ENCODE peak calls at places on chromosomes 2 and 18, in six cellular contexts. One of them, this sample, is unnamed.

GRCh38 chr2:235414422-235414821 is 79.4 kb upstream of the AGAP1 start:
- DNase-seq in endothelial cell of umbilical vein: no peak
- DNase-seq in K562: no peak
- DNase-seq in GM12878: no peak
- DNase-seq in HepG2: no peak
- DNase-seq in A549: no peak
- DNase-seq in this sample: no peak

GRCh38 chr2:135525786-135526185 is 5.2 kb downstream of the ZRANB3 start:
- DNase-seq in endothelial cell of umbilical vein: no peak
- DNase-seq in K562: no peak
- DNase-seq in GM12878: peak
- DNase-seq in HepG2: no peak
- DNase-seq in A549: no peak
- DNase-seq in this sample: no peak

GRCh38 chr2:33317369-33318015 is 159.0 kb upstream of the RASGRP3 start:
- DNase-seq in endothelial cell of umbilical vein: no peak
- DNase-seq in K562: no peak
- DNase-seq in GM12878: no peak
- DNase-seq in HepG2: no peak
- DNase-seq in A549: no peak
- DNase-seq in this sample: no peak

GRCh38 chr18:58297198-58297597 is 253.2 kb downstream of the NEDD4L start:
- DNase-seq in endothelial cell of umbilical vein: no peak
- DNase-seq in K562: no peak
- DNase-seq in GM12878: no peak
- DNase-seq in HepG2: no peak
- DNase-seq in A549: no peak
- DNase-seq in this sample: no peak

GRCh38 chr2:200593905-200594304 is 8.1 kb downstream of the AOX1 start:
- DNase-seq in endothelial cell of umbilical vein: no peak
- DNase-seq in K562: no peak
- DNase-seq in GM12878: no peak
- DNase-seq in HepG2: no peak
- DNase-seq in A549: no peak
- DNase-seq in this sample: no peak

GRCh38 chr2:106878206-106878605 is 7.8 kb downstream of the ST6GAL2 start:
- DNase-seq in endothelial cell of umbilical vein: no peak
- DNase-seq in K562: no peak
- DNase-seq in GM12878: no peak
- DNase-seq in HepG2: no peak
- DNase-seq in A549: no peak
- DNase-seq in this sample: no peak

GRCh38 chr18:38796762-38797161 is 1231.2 kb upstream of the CELF4 start:
- DNase-seq in endothelial cell of umbilical vein: no peak
- DNase-seq in K562: no peak
- DNase-seq in GM12878: no peak
- DNase-seq in HepG2: no peak
- DNase-seq in A549: no peak
- DNase-seq in this sample: no peak

GRCh38 chr18:59715966-59716369 is 18.7 kb upstream of the CCBE1 start:
- DNase-seq in endothelial cell of umbilical vein: peak
- DNase-seq in K562: no peak
- DNase-seq in GM12878: no peak
- DNase-seq in HepG2: no peak
- DNase-seq in A549: peak
- DNase-seq in this sample: no peak

GRCh38 chr2:186691231-186691630 is 2.6 kb upstream of the FAM171B start:
- DNase-seq in endothelial cell of umbilical vein: no peak
- DNase-seq in K562: no peak
- DNase-seq in GM12878: no peak
- DNase-seq in HepG2: no peak
- DNase-seq in A549: no peak
- DNase-seq in this sample: no peak

GRCh38 chr2:159635006-159635746 is 18.8 kb upstream of the BAZ2B start:
- DNase-seq in endothelial cell of umbilical vein: no peak
- DNase-seq in K562: no peak
- DNase-seq in GM12878: no peak
- DNase-seq in HepG2: no peak
- DNase-seq in A549: no peak
- DNase-seq in this sample: no peak

GRCh38 chr2:105789745-105790466 is 45.2 kb downstream of the NCK2 start:
- DNase-seq in endothelial cell of umbilical vein: peak
- DNase-seq in K562: no peak
- DNase-seq in GM12878: peak
- DNase-seq in HepG2: no peak
- DNase-seq in A549: no peak
- DNase-seq in this sample: peak

GRCh38 chr2:103230813-103231212 is 469.0 kb downstream of the TMEM182 start:
- DNase-seq in endothelial cell of umbilical vein: no peak
- DNase-seq in K562: no peak
- DNase-seq in GM12878: no peak
- DNase-seq in HepG2: no peak
- DNase-seq in A549: no peak
- DNase-seq in this sample: no peak

GRCh38 chr2:105451571-105452140 is 52.8 kb upstream of the FHL2 start:
- DNase-seq in endothelial cell of umbilical vein: no peak
- DNase-seq in K562: no peak
- DNase-seq in GM12878: no peak
- DNase-seq in HepG2: no peak
- DNase-seq in A549: no peak
- DNase-seq in this sample: no peak

GRCh38 chr2:14991723-14992122 is 359.2 kb downstream of the LRATD1 start:
- DNase-seq in endothelial cell of umbilical vein: no peak
- DNase-seq in K562: no peak
- DNase-seq in GM12878: no peak
- DNase-seq in HepG2: no peak
- DNase-seq in A549: no peak
- DNase-seq in this sample: no peak

GRCh38 chr2:142946941-142947340 is 69.5 kb downstream of the KYNU start:
- DNase-seq in endothelial cell of umbilical vein: peak
- DNase-seq in K562: no peak
- DNase-seq in GM12878: no peak
- DNase-seq in HepG2: no peak
- DNase-seq in A549: no peak
- DNase-seq in this sample: no peak

GRCh38 chr2:160756481-160756880 is 262.9 kb upstream of the RBMS1 start:
- DNase-seq in endothelial cell of umbilical vein: no peak
- DNase-seq in K562: no peak
- DNase-seq in GM12878: no peak
- DNase-seq in HepG2: no peak
- DNase-seq in A549: no peak
- DNase-seq in this sample: no peak

GRCh38 chr18:30333310-30333709 is 709.2 kb downstream of the DSC3 start:
- DNase-seq in endothelial cell of umbilical vein: no peak
- DNase-seq in K562: no peak
- DNase-seq in GM12878: no peak
- DNase-seq in HepG2: no peak
- DNase-seq in A549: no peak
- DNase-seq in this sample: no peak

GRCh38 chr2:230160112-230160660 is 59.6 kb downstream of the SP110 start:
- DNase-seq in endothelial cell of umbilical vein: peak
- DNase-seq in K562: peak
- DNase-seq in GM12878: peak
- DNase-seq in HepG2: peak
- DNase-seq in A549: peak
- DNase-seq in this sample: peak

GRCh38 chr18:50563376-50563775 is 3.5 kb downstream of the MAPK4 start:
- DNase-seq in endothelial cell of umbilical vein: no peak
- DNase-seq in K562: no peak
- DNase-seq in GM12878: no peak
- DNase-seq in HepG2: no peak
- DNase-seq in A549: no peak
- DNase-seq in this sample: no peak

GRCh38 chr2:128446049-128446811 is 127.6 kb upstream of the HS6ST1 start:
- DNase-seq in endothelial cell of umbilical vein: no peak
- DNase-seq in K562: peak
- DNase-seq in GM12878: no peak
- DNase-seq in HepG2: no peak
- DNase-seq in A549: no peak
- DNase-seq in this sample: no peak

GRCh38 chr2:132538331-132538855 is 121.8 kb downstream of the GPR39 start:
- DNase-seq in endothelial cell of umbilical vein: no peak
- DNase-seq in K562: no peak
- DNase-seq in GM12878: no peak
- DNase-seq in HepG2: no peak
- DNase-seq in A549: no peak
- DNase-seq in this sample: no peak

GRCh38 chr2:46072146-46072820 is 224.9 kb upstream of the EPAS1 start:
- DNase-seq in endothelial cell of umbilical vein: no peak
- DNase-seq in K562: no peak
- DNase-seq in GM12878: no peak
- DNase-seq in HepG2: no peak
- DNase-seq in A549: no peak
- DNase-seq in this sample: no peak

GRCh38 chr18:61980355-61980754 is 87.5 kb upstream of the RNF152 start:
- DNase-seq in endothelial cell of umbilical vein: no peak
- DNase-seq in K562: no peak
- DNase-seq in GM12878: no peak
- DNase-seq in HepG2: no peak
- DNase-seq in A549: no peak
- DNase-seq in this sample: peak

GRCh38 chr2:101400048-101400447 is 12.7 kb upstream of the CREG2 start:
- DNase-seq in endothelial cell of umbilical vein: no peak
- DNase-seq in K562: no peak
- DNase-seq in GM12878: no peak
- DNase-seq in HepG2: no peak
- DNase-seq in A549: no peak
- DNase-seq in this sample: peak

GRCh38 chr2:55862269-55862668 is 61.3 kb downstream of the EFEMP1 start:
- DNase-seq in endothelial cell of umbilical vein: peak
- DNase-seq in K562: no peak
- DNase-seq in GM12878: no peak
- DNase-seq in HepG2: no peak
- DNase-seq in A549: peak
- DNase-seq in this sample: peak

GRCh38 chr2:161379740-161380139 is 36.4 kb upstream of the TBR1 start:
- DNase-seq in endothelial cell of umbilical vein: no peak
- DNase-seq in K562: no peak
- DNase-seq in GM12878: no peak
- DNase-seq in HepG2: no peak
- DNase-seq in A549: no peak
- DNase-seq in this sample: no peak

GRCh38 chr2:239025081-239025801 is 177.4 kb downstream of the TWIST2 start:
- DNase-seq in endothelial cell of umbilical vein: peak
- DNase-seq in K562: no peak
- DNase-seq in GM12878: no peak
- DNase-seq in HepG2: no peak
- DNase-seq in A549: no peak
- DNase-seq in this sample: no peak

DNA sequence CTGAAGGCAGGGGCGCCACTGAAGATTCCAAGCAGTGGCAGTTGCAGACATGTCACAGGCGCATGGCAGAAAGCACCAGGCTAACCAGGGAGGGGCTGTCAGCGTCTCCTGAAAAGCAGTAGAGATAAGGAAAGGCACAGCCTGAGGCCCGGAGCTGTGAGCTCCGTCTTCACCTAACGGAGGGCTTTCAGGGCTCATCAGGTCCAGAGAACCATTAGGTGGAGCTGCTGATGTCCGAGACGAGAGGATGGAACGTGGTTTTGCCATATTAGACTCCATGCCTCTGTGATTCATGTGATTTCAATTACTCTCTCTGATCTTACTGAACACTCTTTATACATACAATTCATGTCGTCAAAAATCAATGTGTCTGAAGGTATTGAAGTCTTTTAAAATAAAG is 120.3 kb upstream of the RAB6C start:
- DNase-seq in endothelial cell of umbilical vein: no peak
- DNase-seq in K562: no peak
- DNase-seq in GM12878: no peak
- DNase-seq in HepG2: no peak
- DNase-seq in A549: no peak
- DNase-seq in this sample: no peak
- TF ChIP-seq MYC in endothelial cell of umbilical vein: no peak
- TF ChIP-seq MYC in K562: no peak
- TF ChIP-seq MYC in GM12878: no peak
- TF ChIP-seq MYC in HepG2: no peak
- TF ChIP-seq MYC in A549: no peak
- TF ChIP-seq MYC in this sample: no peak

GRCh38 chr2:214750529-214750928 is 59.0 kb downstream of the BARD1 start:
- DNase-seq in endothelial cell of umbilical vein: no peak
- DNase-seq in K562: no peak
- DNase-seq in GM12878: no peak
- DNase-seq in HepG2: no peak
- DNase-seq in A549: no peak
- DNase-seq in this sample: no peak

GRCh38 chr2:214747992-214748391 is 61.5 kb downstream of the BARD1 start:
- DNase-seq in endothelial cell of umbilical vein: no peak
- DNase-seq in K562: no peak
- DNase-seq in GM12878: peak
- DNase-seq in HepG2: no peak
- DNase-seq in A549: no peak
- DNase-seq in this sample: no peak

DNA sequence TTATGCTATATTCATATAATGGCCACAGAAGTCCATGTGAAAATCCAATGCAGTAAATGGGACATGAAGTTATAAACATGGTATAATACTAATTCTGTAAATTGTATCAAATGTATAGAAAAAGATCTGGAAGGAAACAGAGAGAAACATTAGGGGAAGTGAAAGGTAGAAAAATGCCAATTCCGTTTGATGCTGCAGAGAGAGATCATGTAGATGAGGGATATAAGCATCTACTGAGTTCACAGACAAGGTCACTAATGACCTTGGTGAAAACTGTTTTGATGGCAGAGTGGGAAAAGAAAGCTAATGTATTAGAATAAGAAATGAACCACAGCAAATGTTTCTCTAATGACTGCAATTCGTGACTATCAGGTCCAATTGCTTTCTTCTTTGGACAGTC is 56.0 kb downstream of the BARD1 start:
- DNase-seq in endothelial cell of umbilical vein: no peak
- DNase-seq in K562: no peak
- DNase-seq in GM12878: no peak
- DNase-seq in HepG2: no peak
- DNase-seq in A549: no peak
- DNase-seq in this sample: no peak
- TF ChIP-seq POLR2A in endothelial cell of umbilical vein: no peak
- TF ChIP-seq POLR2A in K562: no peak
- TF ChIP-seq POLR2A in GM12878: no peak
- TF ChIP-seq POLR2A in HepG2: no peak
- TF ChIP-seq POLR2A in A549: no peak
- TF ChIP-seq POLR2A in this sample: no peak

DNA sequence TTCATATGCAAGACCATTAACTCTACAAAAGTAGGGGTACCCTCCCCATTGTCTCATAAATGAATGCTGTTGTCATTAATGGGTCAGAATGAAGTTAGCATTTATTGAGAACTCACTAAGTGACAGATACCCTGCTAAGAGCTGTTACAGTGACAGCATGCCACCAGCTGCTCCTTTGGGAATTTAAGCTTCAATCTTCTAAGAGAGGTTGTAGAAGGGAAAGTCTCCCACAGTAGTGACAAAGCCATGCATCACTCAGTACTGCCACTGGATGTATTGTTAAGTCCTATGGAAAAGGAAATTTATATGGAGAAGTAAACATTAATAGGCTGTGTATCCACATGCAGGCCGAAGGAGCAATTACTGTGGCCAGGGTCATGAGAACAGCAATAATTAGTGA is 64.4 kb upstream of the FAM124B start:
- DNase-seq in endothelial cell of umbilical vein: no peak
- DNase-seq in K562: no peak
- DNase-seq in GM12878: no peak
- DNase-seq in HepG2: no peak
- DNase-seq in A549: no peak
- DNase-seq in this sample: no peak
- TF ChIP-seq MAX in endothelial cell of umbilical vein: no peak
- TF ChIP-seq MAX in K562: no peak
- TF ChIP-seq MAX in GM12878: no peak
- TF ChIP-seq MAX in HepG2: no peak
- TF ChIP-seq MAX in A549: no peak
- TF ChIP-seq MAX in this sample: no peak

GRCh38 chr2:231483398-231484329 is 19.4 kb upstream of the NCL start:
- DNase-seq in endothelial cell of umbilical vein: peak
- DNase-seq in K562: no peak
- DNase-seq in GM12878: no peak
- DNase-seq in HepG2: no peak
- DNase-seq in A549: no peak
- DNase-seq in this sample: peak
- TF ChIP-seq MYC in endothelial cell of umbilical vein: no peak
- TF ChIP-seq MYC in K562: no peak
- TF ChIP-seq MYC in GM12878: no peak
- TF ChIP-seq MYC in HepG2: no peak
- TF ChIP-seq MYC in A549: no peak
- TF ChIP-seq MYC in this sample: peak

This sample was measured in NB4.